ENCODE peak calls at places on chromosomes 12 and 14, in four cellular contexts. I, A, G and P are unnamed samples.
A peak's percentile ranks its signal among the peaks of the same experiment; 100 is the strongest.

GRCh38 chr12:113315358-113315757 is 19.6 kb downstream of the SLC8B1 start:
- DNase-seq in G (no peak), I (no peak), A (no peak), P (no peak)

GRCh38 chr12:6691473-6691872 is 2.3 kb upstream of the ZNF384 start:
- DNase-seq in A (no peak), I (no peak), G (no peak), P (peak; percentile 6)

GRCh38 chr12:57416039-57416996 is 14.5 kb downstream of the R3HDM2 start:
- DNase-seq in A (no peak), G (no peak), I (no peak), P (no peak)

GRCh38 chr14:55324812-55325211 is 53.6 kb downstream of the FBXO34 start:
- DNase-seq in I (no peak), A (no peak), G (no peak), P (no peak)

GRCh38 chr12:6277982-6278438 is 32.5 kb upstream of the PLEKHG6 start:
- DNase-seq in I (no peak), G (no peak), A (peak; percentile 68), P (peak; percentile 49)

GRCh38 chr12:19972325-19973288 is 395.7 kb upstream of the PDE3A start:
- DNase-seq in I (no peak), G (no peak), A (no peak), P (no peak)

GRCh38 chr14:65224799-65225198 is 122.5 kb upstream of the MAX start:
- DNase-seq in I (no peak), A (peak; percentile 76), G (no peak), P (no peak)

GRCh38 chr14:99679996-99680395 is 4.1 kb upstream of the CYP46A1 start:
- DNase-seq in G (no peak), A (no peak), I (no peak), P (no peak)

GRCh38 chr12:105455250-105455649 is 124.8 kb downstream of the C12orf75 start:
- DNase-seq in A (no peak), I (no peak), G (no peak), P (no peak)

GRCh38 chr14:96038920-96039632 is at the start of gene C14orf132:
- DNase-seq in A (peak; percentile 58), I (peak; percentile 90), G (no peak), P (peak; percentile 77)

DNA sequence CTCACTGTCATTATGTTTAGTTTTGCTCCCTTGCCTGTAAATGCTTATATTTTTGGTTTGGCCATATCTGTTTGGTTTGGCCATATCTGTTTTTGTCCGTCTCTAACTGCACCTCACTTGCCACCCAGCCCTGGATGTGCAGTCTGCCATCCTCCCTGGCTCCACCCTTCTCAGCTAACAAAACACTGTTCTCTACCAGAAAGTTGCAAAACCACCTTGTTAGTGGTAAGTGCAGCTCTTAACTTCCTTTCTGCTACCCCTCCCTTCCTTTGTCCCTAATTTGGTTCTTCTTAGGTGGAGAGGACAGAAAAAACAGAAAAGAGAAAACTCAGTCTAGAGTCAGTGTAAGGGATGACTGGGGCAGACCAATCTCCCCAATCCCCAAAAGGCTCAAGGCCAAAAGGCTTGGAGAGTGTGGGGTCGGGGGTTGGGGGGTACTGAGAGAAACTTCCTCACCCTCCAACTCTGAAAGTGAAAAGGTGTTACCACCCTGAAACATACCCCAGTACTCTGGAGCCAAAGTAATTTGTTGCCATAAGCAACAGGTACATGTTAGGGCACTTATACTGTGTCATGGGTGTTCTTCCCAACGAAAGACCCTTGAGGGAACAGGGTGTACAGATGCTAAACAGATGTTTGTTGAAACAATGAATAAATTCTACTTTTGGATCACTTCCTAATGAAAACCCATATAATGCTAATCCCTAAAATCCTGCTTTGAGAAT is 5.0 kb downstream of the BIN2 start:
- DNase-seq in G (no peak), A (no peak), I (no peak), P (no peak)
- TF ChIP-seq POLR2AphosphoS5 in G (no peak), A (no peak), I (no peak), P (no peak)

DNA sequence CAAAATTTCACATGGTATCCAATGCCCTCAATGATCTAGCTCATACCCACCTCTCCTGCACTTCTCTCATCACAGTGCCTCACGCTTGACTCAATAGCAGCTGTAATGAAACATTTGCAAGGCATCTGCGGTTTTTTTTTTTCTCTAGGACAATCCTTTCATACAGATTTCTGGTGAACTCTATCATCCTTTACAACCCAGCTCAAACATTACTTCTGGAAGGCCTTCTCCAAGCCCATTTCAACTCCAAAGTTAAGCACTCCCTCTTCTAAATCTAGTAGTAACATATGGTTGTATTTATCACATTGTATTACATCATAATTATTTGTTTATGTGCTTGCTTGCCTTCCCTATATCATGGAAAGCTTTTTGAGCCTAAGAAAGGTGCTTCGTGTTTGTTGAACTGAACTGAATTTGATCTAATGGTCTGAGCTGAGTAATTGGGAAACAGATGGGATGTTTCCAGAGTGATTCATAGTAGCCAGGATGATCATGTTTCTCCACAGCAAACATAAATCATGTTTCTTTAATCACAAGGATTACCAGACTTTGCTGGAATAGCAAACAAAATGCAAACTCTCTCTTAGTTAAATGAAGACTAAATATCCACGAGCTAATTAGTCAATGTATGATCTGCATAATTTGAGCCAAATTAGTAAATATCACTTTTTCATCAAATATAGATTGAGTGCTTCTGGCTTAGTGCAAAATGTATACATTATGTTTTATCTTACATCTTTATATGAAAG is 14.3 kb downstream of the CFL2 start:
- DNase-seq in G (no peak), I (no peak), A (no peak), P (no peak)
- TF ChIP-seq POLR2AphosphoS5 in G (no peak), I (peak; percentile 84), A (peak; percentile 60), P (no peak)

DNA sequence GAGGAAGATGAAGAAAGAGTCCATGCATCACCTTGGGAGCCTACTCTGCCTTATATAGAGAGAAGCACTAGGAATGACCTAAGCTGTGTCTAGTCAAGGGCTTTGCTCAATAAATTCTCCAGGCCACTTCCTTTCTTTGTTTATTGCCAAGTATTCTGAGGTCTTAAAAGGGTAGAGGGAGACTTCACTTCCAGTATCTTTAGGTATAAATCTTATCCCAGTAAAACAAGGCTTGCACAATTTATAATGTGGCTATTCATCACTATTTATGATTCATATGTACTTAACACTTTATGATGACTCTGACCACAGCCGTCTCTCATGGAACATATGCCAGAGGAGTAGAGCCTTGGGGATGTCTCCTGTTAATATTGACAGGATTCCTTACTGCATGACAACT is 85.1 kb upstream of the ARHGAP5 start:
- DNase-seq in I (no peak), A (no peak), G (no peak), P (no peak)
- TF ChIP-seq POLR2AphosphoS5 in I (peak; percentile 50), A (peak; percentile 36), G (no peak), P (no peak)

GRCh38 chr14:61171687-61172086 is 109.5 kb downstream of the TMEM30B start:
- DNase-seq in A (no peak), I (no peak), G (no peak), P (no peak)
- TF ChIP-seq POLR2AphosphoS5 in A (no peak), I (no peak), G (no peak), P (no peak)

DNA sequence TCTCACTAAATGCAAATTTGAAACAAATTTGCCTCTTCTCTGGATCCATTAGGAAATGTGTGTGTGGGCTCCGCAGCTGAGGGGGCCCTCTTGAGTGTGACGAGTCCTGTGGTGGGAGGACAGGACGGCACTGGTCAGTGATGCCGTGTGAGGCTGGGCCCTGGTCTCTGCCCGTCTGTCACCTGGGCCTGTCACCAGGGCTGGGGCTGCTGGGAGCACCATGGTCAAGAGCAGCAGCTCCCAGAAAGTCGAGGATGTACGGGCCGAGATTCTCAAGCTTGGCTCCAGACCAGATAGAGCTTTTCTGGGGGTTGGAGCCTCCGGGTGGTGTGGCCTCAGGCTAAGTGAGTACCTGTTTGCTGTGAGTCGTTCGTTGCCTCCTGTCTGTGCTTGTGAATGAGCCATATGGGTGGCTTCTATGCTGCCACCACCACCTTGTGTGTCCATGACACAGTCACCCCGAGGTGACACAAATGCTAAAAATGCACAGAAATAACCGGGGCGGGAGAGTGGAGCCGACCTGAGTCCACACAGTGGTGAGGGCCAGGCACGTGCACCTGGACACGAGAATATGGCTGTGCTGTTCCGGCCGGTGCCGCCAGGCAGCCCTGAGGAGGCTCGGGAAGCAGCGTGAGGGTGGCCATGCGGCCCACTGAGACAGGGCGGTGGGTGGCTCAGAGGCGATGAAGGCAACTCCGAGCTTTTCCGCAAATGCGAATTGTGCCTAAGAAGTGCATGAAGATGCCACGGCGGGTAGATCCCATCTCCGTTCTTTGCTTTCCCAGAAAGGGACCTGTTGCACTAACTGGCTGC is 8.7 kb downstream of the PGAM5 start:
- DNase-seq in I (no peak), G (no peak), A (no peak), P (no peak)
- TF ChIP-seq POLR2AphosphoS5 in I (no peak), G (no peak), A (no peak), P (no peak)

DNA sequence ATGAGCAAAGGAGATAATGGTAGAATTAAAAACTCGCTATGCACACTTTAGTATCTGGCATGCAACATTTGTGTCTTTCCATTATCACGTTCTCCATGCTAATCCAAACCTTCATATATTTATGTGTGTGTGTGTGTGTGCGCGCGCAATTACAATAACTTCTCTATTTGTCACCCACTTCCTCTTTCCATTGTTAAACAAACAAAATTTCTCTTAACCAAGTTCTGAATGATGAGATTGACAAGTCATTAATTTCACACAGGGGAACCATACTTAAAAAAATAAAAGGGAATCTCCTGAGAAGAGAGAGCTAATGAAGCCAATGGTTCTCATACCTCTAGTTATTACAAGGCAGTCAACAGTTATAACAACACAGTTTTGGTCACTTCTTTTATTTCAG is 575.9 kb upstream of the MDGA2 start:
- DNase-seq in A (no peak), I (no peak), G (no peak), P (no peak)
- TF ChIP-seq POLR2AphosphoS5 in A (no peak), I (no peak), G (no peak), P (no peak)

DNA sequence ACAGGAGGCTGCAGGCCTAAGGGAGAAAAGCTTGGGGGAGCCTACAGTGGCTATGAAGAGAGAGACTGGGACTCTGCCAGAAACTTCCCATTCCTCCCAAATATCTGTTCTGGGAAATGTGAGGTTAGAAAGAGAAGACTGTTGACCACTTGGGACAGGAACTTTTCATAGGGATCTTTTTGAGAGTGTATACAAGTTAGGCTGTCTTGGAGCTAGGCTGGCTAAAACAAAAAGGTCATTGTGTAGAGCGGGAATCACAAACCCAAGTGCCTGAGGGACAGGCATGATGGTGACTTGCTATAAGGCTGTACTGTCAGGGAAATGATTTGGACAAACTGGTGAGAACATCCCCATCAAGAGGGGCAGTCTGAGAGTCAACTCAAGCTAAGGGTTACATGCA is 175.1 kb downstream of the GRIP1 start:
- DNase-seq in G (no peak), A (no peak), I (no peak), P (no peak)
- TF ChIP-seq POLR2AphosphoS5 in G (no peak), A (no peak), I (no peak), P (no peak)

GRCh38 chr14:78667141-78667540 is 497.0 kb downstream of the NRXN3 start:
- DNase-seq in G (no peak), A (no peak), I (no peak), P (no peak)
- TF ChIP-seq POLR2AphosphoS5 in G (no peak), A (no peak), I (no peak), P (no peak)

GRCh38 chr12:27800819-27801218 is 20.8 kb upstream of the MANSC4 start:
- DNase-seq in I (no peak), G (no peak), A (no peak), P (no peak)
- TF ChIP-seq POLR2AphosphoS5 in I (no peak), G (no peak), A (no peak), P (no peak)

GRCh38 chr14:103713304-103714062 is 1.8 kb downstream of the XRCC3 start:
- DNase-seq in A (no peak), G (no peak), I (no peak), P (no peak)

GRCh38 chr14:103714063-103714724 is 1.1 kb downstream of the XRCC3 start:
- DNase-seq in I (no peak), G (no peak), A (no peak), P (no peak)

GRCh38 chr14:103716091-103716801 is 636 bp downstream of the ZFYVE21 start:
- DNase-seq in A (no peak), I (no peak), G (no peak), P (no peak)

GRCh38 chr14:103716899-103717411 is 1.3 kb downstream of the ZFYVE21 start:
- DNase-seq in G (no peak), A (no peak), I (no peak), P (no peak)

GRCh38 chr14:103715052-103716000 is at the start of the genes XRCC3 and ZFYVE21:
- DNase-seq in G (peak; percentile 100), I (peak; percentile 100), A (peak; percentile 100), P (peak; percentile 99)
- TF ChIP-seq POLR2AphosphoS5 in G (peak; percentile 4), I (peak; percentile 87), A (peak; percentile 77), P (peak; percentile 80)